ENCODE peak calls at places on chromosomes 4 and X, in ten cellular contexts. A is aorta; Q is CD4-positive, CD25-positive, alpha-beta regulatory T cell; E is A549; M is activated naive CD4-positive, alpha-beta T cell treated with anti-CD3 and anti-CD28 coated beads, Interleukin-2, amount 50 U/mL, for 72 hours; K is activated naive CD8-positive, alpha-beta T cell treated with anti-CD3 and anti-CD28 coated beads, Interleukin-2, amount 50 U/mL, for 24 hours; P is activated CD8-positive, alpha-beta memory T cell treated with anti-CD3 and anti-CD28 coated beads, Interleukin-2, amount 10 ng/mL, durations not matched to agents 7 days and 5 days; X is left ventricle myocardium superior; I is heart right ventricle; W is left colon. J is an unnamed sample.

GRCh38 chrX:17788439-17788838 is 51.1 kb downstream of the SCML1 start:
- ATAC-seq in A (peak), X (peak), W (peak), M (peak), K (no peak), E (peak), Q (no peak), P (no peak), I (peak), J (peak)

GRCh38 chr4:21991050-21991449 is 42.5 kb upstream of the KCNIP4 start:
- ATAC-seq in K (no peak), A (no peak), M (no peak), X (no peak), I (no peak), E (no peak), Q (no peak), P (no peak), W (no peak), J (no peak)

GRCh38 chr4:138749303-138749702 is 266.3 kb upstream of the NOCT start:
- ATAC-seq in P (no peak), M (no peak), W (no peak), A (no peak), K (no peak), I (peak), Q (no peak), X (peak), E (no peak), J (no peak)

GRCh38 chr4:68175562-68176155 is 46.0 kb upstream of the TMPRSS11F start:
- ATAC-seq in K (no peak), X (no peak), Q (no peak), W (peak), A (no peak), I (peak), E (peak), P (no peak), M (peak), J (no peak)

GRCh38 chr4:60582167-60582566 is 618.0 kb upstream of the ADGRL3 start:
- ATAC-seq in A (no peak), Q (no peak), W (no peak), I (no peak), M (no peak), K (no peak), X (no peak), E (no peak), P (no peak), J (no peak)

GRCh38 chr4:38621831-38622230 is 42.2 kb upstream of the KLF3 start:
- ATAC-seq in A (no peak), W (peak), Q (no peak), P (no peak), E (no peak), K (no peak), X (no peak), M (no peak), I (no peak), J (no peak)

GRCh38 chrX:134631404-134632346 is 26.6 kb downstream of the PLAC1 start:
- ATAC-seq in Q (no peak), K (no peak), A (no peak), P (no peak), W (no peak), I (no peak), E (no peak), X (peak), M (no peak), J (peak)

GRCh38 chr4:154348657-154349056 is 142.9 kb downstream of the DCHS2 start:
- ATAC-seq in A (no peak), K (no peak), E (no peak), M (no peak), P (no peak), W (no peak), Q (no peak), I (no peak), X (no peak), J (no peak)

GRCh38 chr4:13601060-13601459 is 26.5 kb downstream of the BOD1L1 start:
- ATAC-seq in E (no peak), A (no peak), M (no peak), I (no peak), W (no peak), X (peak), K (no peak), Q (no peak), P (no peak), J (no peak)

GRCh38 chr4:168604496-168605373 is 107.9 kb downstream of the PALLD start:
- ATAC-seq in P (no peak), X (peak), K (no peak), I (peak), E (peak), W (no peak), M (no peak), Q (no peak), A (peak), J (peak)

GRCh38 chrX:36849407-36849806 is 158.8 kb upstream of the FAM47C start:
- ATAC-seq in Q (no peak), M (no peak), W (peak), E (no peak), P (no peak), I (no peak), K (no peak), A (no peak), X (no peak), J (no peak)

GRCh38 chr4:80192937-80193336 is 4.4 kb upstream of the PRDM8 start:
- ATAC-seq in I (no peak), M (no peak), Q (no peak), P (no peak), X (no peak), E (no peak), A (no peak), W (no peak), K (no peak), J (peak)

GRCh38 chrX:97057349-97057909 is 173.7 kb downstream of the RPA4 start:
- ATAC-seq in W (no peak), X (peak), K (no peak), Q (no peak), A (no peak), P (no peak), E (no peak), M (no peak), I (no peak), J (no peak)

GRCh38 chr4:144179152-144179739 is 38.7 kb upstream of the GYPA start:
- ATAC-seq in M (peak), Q (no peak), E (no peak), W (no peak), I (no peak), X (no peak), K (peak), P (no peak), A (no peak), J (no peak)

GRCh38 chrX:53089224-53089842 is 4.6 kb upstream of the KANTR start:
- ATAC-seq in A (no peak), Q (no peak), P (no peak), M (no peak), X (peak), I (no peak), E (no peak), W (peak), K (no peak), J (no peak)

GRCh38 chr4:85416094-85416493 is 58.9 kb upstream of the ARHGAP24 start:
- ATAC-seq in A (no peak), E (no peak), M (no peak), I (no peak), P (no peak), X (no peak), K (no peak), W (no peak), Q (no peak), J (no peak)

GRCh38 chr4:8276358-8277240 is 7.0 kb downstream of the HTRA3 start:
- ATAC-seq in A (peak), X (peak), M (no peak), E (no peak), I (no peak), W (no peak), P (no peak), K (no peak), Q (no peak), J (peak)

GRCh38 chrX:72609313-72609712 is 36.7 kb upstream of the HDAC8 start:
- ATAC-seq in P (no peak), A (no peak), K (no peak), M (no peak), W (peak), E (peak), X (no peak), I (no peak), Q (no peak), J (no peak)

GRCh38 chr4:103204114-103204513 is 6.0 kb upstream of the CENPE start:
- ATAC-seq in K (no peak), W (no peak), E (no peak), I (no peak), M (no peak), Q (no peak), P (no peak), A (no peak), X (no peak), J (no peak)

GRCh38 chr4:183074288-183074990 is 24.6 kb upstream of the WWC2 start:
- ATAC-seq in W (no peak), M (no peak), K (no peak), P (no peak), E (no peak), A (no peak), I (no peak), Q (no peak), X (no peak), J (no peak)

GRCh38 chr4:157961591-157961990 is 211.2 kb downstream of the GASK1B start:
- ATAC-seq in P (no peak), M (no peak), E (no peak), I (no peak), Q (no peak), K (no peak), A (no peak), W (no peak), X (no peak), J (no peak)

GRCh38 chr4:140615451-140615850 is 46.7 kb upstream of the UCP1 start:
- ATAC-seq in W (no peak), A (no peak), K (no peak), X (no peak), P (no peak), I (no peak), E (no peak), Q (no peak), M (no peak), J (no peak)

GRCh38 chrX:129737921-129738320 is 858 bp upstream of the XPNPEP2 start:
- ATAC-seq in M (no peak), Q (no peak), A (no peak), W (peak), E (no peak), P (no peak), K (no peak), I (no peak), X (peak), J (peak)